ENCODE peak calls at places on chromosomes 12 and 14, in eight cellular contexts. One of them, this sample, is unnamed.
A peak's percentile ranks its signal among the peaks of the same experiment; 100 is the strongest.

GRCh38 chr14:81384900-81385299 is 15.2 kb downstream of the STON2 start:
- DNase-seq in A549: no peak
- DNase-seq in GM23338: no peak
- DNase-seq in HepG2: peak; percentile 10
- DNase-seq in K562: no peak
- DNase-seq in SK-N-SH: no peak
- DNase-seq in GM12878: no peak
- DNase-seq in HCT116: no peak
- DNase-seq in this sample: no peak

GRCh38 chr14:100045687-100046344 is 19.4 kb upstream of the EVL start:
- DNase-seq in SK-N-SH: no peak
- DNase-seq in HCT116: no peak
- DNase-seq in GM23338: no peak
- DNase-seq in HepG2: no peak
- DNase-seq in GM12878: no peak
- DNase-seq in K562: no peak
- DNase-seq in A549: no peak
- DNase-seq in this sample: no peak

GRCh38 chr12:22529281-22530060 is 14.9 kb downstream of the C2CD5 start:
- DNase-seq in GM23338: peak; percentile 66
- DNase-seq in K562: peak; percentile 20
- DNase-seq in A549: peak; percentile 62
- DNase-seq in GM12878: no peak
- DNase-seq in HepG2: peak; percentile 59
- DNase-seq in SK-N-SH: peak; percentile 11
- DNase-seq in HCT116: no peak
- DNase-seq in this sample: peak; percentile 43

GRCh38 chr14:35134329-35135123 is 12.2 kb downstream of the PRORP start:
- DNase-seq in HepG2: no peak
- DNase-seq in HCT116: no peak
- DNase-seq in GM23338: no peak
- DNase-seq in GM12878: no peak
- DNase-seq in K562: no peak
- DNase-seq in SK-N-SH: no peak
- DNase-seq in A549: no peak
- DNase-seq in this sample: no peak

GRCh38 chr14:23831591-23831990 is 122.0 kb upstream of the DHRS4 start:
- DNase-seq in HCT116: no peak
- DNase-seq in GM12878: no peak
- DNase-seq in HepG2: no peak
- DNase-seq in K562: no peak
- DNase-seq in GM23338: no peak
- DNase-seq in SK-N-SH: no peak
- DNase-seq in A549: no peak
- DNase-seq in this sample: peak; percentile 80

GRCh38 chr12:43332977-43333649 is 218.9 kb downstream of the ADAMTS20 start:
- DNase-seq in A549: no peak
- DNase-seq in GM12878: no peak
- DNase-seq in HCT116: no peak
- DNase-seq in GM23338: no peak
- DNase-seq in HepG2: no peak
- DNase-seq in SK-N-SH: peak; percentile 53
- DNase-seq in K562: no peak
- DNase-seq in this sample: no peak

GRCh38 chr12:100651694-100652093 is 78.2 kb downstream of the GAS2L3 start:
- DNase-seq in A549: no peak
- DNase-seq in HepG2: peak; percentile 15
- DNase-seq in SK-N-SH: no peak
- DNase-seq in GM12878: no peak
- DNase-seq in HCT116: no peak
- DNase-seq in K562: no peak
- DNase-seq in GM23338: no peak
- DNase-seq in this sample: no peak

GRCh38 chr14:76083796-76084195 is 67.9 kb upstream of the GPATCH2L start:
- DNase-seq in GM23338: peak; percentile 40
- DNase-seq in HCT116: no peak
- DNase-seq in HepG2: no peak
- DNase-seq in GM12878: no peak
- DNase-seq in A549: no peak
- DNase-seq in K562: peak; percentile 61
- DNase-seq in SK-N-SH: no peak
- DNase-seq in this sample: no peak

GRCh38 chr14:81122326-81122725 is 98.4 kb downstream of the GTF2A1 start:
- DNase-seq in HepG2: no peak
- DNase-seq in A549: no peak
- DNase-seq in SK-N-SH: no peak
- DNase-seq in GM23338: no peak
- DNase-seq in HCT116: no peak
- DNase-seq in K562: no peak
- DNase-seq in GM12878: peak; percentile 53
- DNase-seq in this sample: no peak

GRCh38 chr14:59133202-59133601 is 55.3 kb upstream of the DAAM1 start:
- DNase-seq in GM12878: no peak
- DNase-seq in K562: peak; percentile 11
- DNase-seq in SK-N-SH: no peak
- DNase-seq in A549: no peak
- DNase-seq in HepG2: no peak
- DNase-seq in HCT116: no peak
- DNase-seq in GM23338: peak; percentile 37
- DNase-seq in this sample: no peak

GRCh38 chr14:20774258-20774657 is 6.1 kb downstream of the EDDM3B start:
- DNase-seq in A549: no peak
- DNase-seq in HepG2: no peak
- DNase-seq in HCT116: no peak
- DNase-seq in GM12878: no peak
- DNase-seq in SK-N-SH: no peak
- DNase-seq in GM23338: no peak
- DNase-seq in K562: no peak
- DNase-seq in this sample: no peak

GRCh38 chr12:76883151-76883550 is 4.3 kb upstream of the CSRP2 start:
- DNase-seq in SK-N-SH: no peak
- DNase-seq in K562: no peak
- DNase-seq in GM23338: no peak
- DNase-seq in HepG2: no peak
- DNase-seq in GM12878: no peak
- DNase-seq in HCT116: no peak
- DNase-seq in A549: no peak
- DNase-seq in this sample: no peak

GRCh38 chr12:46523863-46524770 is 151.5 kb upstream of the SLC38A2 start:
- DNase-seq in A549: peak; percentile 96
- DNase-seq in HCT116: peak; percentile 91
- DNase-seq in HepG2: peak; percentile 92
- DNase-seq in SK-N-SH: no peak
- DNase-seq in GM23338: no peak
- DNase-seq in GM12878: no peak
- DNase-seq in K562: peak; percentile 86
- DNase-seq in this sample: no peak

GRCh38 chr12:104215638-104216297 is at the start of gene TXNRD1:
- DNase-seq in HepG2: peak; percentile 30
- DNase-seq in K562: peak; percentile 90
- DNase-seq in A549: peak; percentile 94
- DNase-seq in GM12878: peak; percentile 19
- DNase-seq in HCT116: peak; percentile 56
- DNase-seq in GM23338: peak; percentile 94
- DNase-seq in SK-N-SH: no peak
- DNase-seq in this sample: peak; percentile 68

GRCh38 chr12:125140918-125141573 is 75.8 kb downstream of the AACS start:
- DNase-seq in K562: no peak
- DNase-seq in GM23338: no peak
- DNase-seq in GM12878: no peak
- DNase-seq in SK-N-SH: no peak
- DNase-seq in HCT116: peak; percentile 34
- DNase-seq in A549: peak; percentile 73
- DNase-seq in HepG2: no peak
- DNase-seq in this sample: no peak

GRCh38 chr12:121218588-121219352 is 8.8 kb downstream of the P2RX4 start:
- DNase-seq in SK-N-SH: peak; percentile 67
- DNase-seq in GM12878: no peak
- DNase-seq in K562: no peak
- DNase-seq in A549: no peak
- DNase-seq in HCT116: no peak
- DNase-seq in GM23338: no peak
- DNase-seq in HepG2: no peak
- DNase-seq in this sample: no peak

GRCh38 chr12:2364566-2365165 is 311.9 kb downstream of the CACNA1C start:
- DNase-seq in GM12878: no peak
- DNase-seq in HepG2: no peak
- DNase-seq in HCT116: no peak
- DNase-seq in SK-N-SH: no peak
- DNase-seq in GM23338: peak; percentile 48
- DNase-seq in A549: no peak
- DNase-seq in K562: no peak
- DNase-seq in this sample: peak; percentile 90

DNA sequence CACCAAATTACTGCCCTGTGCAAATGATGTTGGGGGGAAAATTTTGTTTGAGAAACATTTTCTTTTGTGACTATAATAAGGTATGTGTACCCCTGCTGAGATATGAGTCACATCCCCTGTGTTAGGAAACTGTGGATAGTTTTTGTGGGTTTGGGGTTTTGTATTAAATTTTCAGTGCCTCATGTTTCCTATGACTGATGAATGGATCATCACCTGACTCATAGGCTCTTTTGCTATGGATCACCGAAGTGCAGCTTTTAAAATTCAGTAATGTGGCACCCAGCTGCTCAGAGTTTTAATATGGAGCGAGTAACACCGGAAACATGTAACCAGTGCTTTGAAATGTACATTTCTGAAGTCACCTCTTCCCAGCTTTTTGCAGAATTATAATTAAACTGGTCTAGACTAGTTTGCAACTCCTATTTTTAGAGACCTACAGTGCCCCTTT is 167.4 kb upstream of the HMGA2 start:
- DNase-seq in HepG2: no peak
- DNase-seq in HCT116: peak; percentile 97
- DNase-seq in GM23338: no peak
- DNase-seq in SK-N-SH: no peak
- DNase-seq in GM12878: no peak
- DNase-seq in A549: peak; percentile 66
- DNase-seq in K562: peak; percentile 42
- DNase-seq in this sample: no peak
- H3K27ac ChIP-seq in HepG2: no peak overlapping the region
- H3K27ac ChIP-seq in HCT116: peak overlapping the region; percentile 100
- H3K27ac ChIP-seq in GM23338: no peak overlapping the region
- H3K27ac ChIP-seq in SK-N-SH: peak overlapping the region; percentile 82
- H3K27ac ChIP-seq in GM12878: no peak overlapping the region
- H3K27ac ChIP-seq in A549: peak overlapping the region; percentile 72
- H3K27ac ChIP-seq in K562: peak overlapping the region; percentile 61
- H3K27ac ChIP-seq in this sample: no peak overlapping the region

GRCh38 chr12:44771485-44771884 is 104.6 kb downstream of the NELL2 start:
- DNase-seq in K562: no peak
- DNase-seq in A549: no peak
- DNase-seq in HCT116: no peak
- DNase-seq in HepG2: no peak
- DNase-seq in SK-N-SH: no peak
- DNase-seq in GM23338: peak; percentile 54
- DNase-seq in GM12878: no peak
- DNase-seq in this sample: no peak

GRCh38 chr12:44763021-44763420 is 113.1 kb downstream of the NELL2 start:
- DNase-seq in GM23338: no peak
- DNase-seq in HCT116: no peak
- DNase-seq in HepG2: no peak
- DNase-seq in GM12878: no peak
- DNase-seq in K562: no peak
- DNase-seq in SK-N-SH: no peak
- DNase-seq in A549: no peak
- DNase-seq in this sample: no peak

GRCh38 chr12:44765796-44766195 is 110.3 kb downstream of the NELL2 start:
- DNase-seq in SK-N-SH: no peak
- DNase-seq in HepG2: no peak
- DNase-seq in GM12878: no peak
- DNase-seq in K562: no peak
- DNase-seq in HCT116: no peak
- DNase-seq in A549: peak; percentile 20
- DNase-seq in GM23338: no peak
- DNase-seq in this sample: no peak
- TF ChIP-seq CTCF in SK-N-SH: no peak
- TF ChIP-seq CTCF in HepG2: no peak
- TF ChIP-seq CTCF in GM12878: no peak
- TF ChIP-seq CTCF in K562: no peak
- TF ChIP-seq CTCF in HCT116: peak; percentile 22
- TF ChIP-seq CTCF in A549: no peak
- TF ChIP-seq CTCF in GM23338: no peak
- TF ChIP-seq CTCF in this sample: no peak

DNA sequence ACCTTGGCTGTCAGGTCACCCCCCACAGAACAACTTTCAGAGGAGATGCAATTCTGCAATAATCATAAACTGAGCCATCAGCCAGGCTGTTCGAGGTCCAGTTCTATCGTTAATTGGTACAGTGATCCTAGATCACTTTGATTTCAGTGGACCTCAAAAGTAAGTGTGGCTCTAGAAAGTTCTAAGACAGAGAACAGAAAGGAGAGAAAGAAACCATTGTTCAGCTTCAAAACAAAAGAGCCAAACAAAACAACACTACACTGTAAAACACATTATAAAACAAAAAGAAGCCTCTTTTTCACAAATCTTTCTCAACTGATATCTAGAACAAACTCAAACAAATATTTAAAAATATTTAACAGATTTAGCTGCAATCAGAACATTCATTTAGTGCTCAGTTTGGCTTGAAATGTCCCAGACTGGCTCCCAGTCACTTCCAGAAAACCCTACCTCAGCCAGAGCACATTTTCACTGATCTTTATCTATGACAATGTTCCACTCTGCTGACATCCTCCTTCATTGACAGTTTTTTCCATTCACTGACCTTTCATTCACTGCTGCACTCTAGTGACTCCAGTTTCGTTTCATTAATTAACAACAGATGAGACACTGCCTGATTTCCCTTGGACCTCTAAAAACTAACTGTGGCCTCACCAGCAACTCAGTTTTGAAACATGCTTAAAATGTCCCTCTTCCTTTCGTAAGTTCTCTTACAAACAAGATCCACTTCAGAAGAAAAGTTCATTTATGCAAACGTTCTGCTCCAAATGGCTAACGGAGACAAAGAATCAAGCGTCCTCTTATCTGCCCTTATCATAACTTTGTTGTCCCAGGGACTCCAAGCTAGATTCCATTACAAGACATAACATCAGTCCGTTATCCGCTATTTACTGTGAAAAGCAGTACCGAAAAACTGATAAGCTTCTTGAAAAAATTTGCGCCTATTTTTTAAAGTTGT is 56.8 kb downstream of the DUSP16 start:
- DNase-seq in GM23338: no peak
- DNase-seq in HCT116: no peak
- DNase-seq in A549: no peak
- DNase-seq in HepG2: peak; percentile 53
- DNase-seq in GM12878: peak; percentile 94
- DNase-seq in K562: peak; percentile 29
- DNase-seq in SK-N-SH: peak; percentile 77
- DNase-seq in this sample: no peak
- TF ChIP-seq REST in GM23338: no peak
- TF ChIP-seq REST in HCT116: no peak
- TF ChIP-seq REST in A549: no peak
- TF ChIP-seq REST in HepG2: no peak
- TF ChIP-seq REST in GM12878: no peak
- TF ChIP-seq REST in K562: no peak
- TF ChIP-seq REST in SK-N-SH: no peak
- TF ChIP-seq REST in this sample: no peak

DNA sequence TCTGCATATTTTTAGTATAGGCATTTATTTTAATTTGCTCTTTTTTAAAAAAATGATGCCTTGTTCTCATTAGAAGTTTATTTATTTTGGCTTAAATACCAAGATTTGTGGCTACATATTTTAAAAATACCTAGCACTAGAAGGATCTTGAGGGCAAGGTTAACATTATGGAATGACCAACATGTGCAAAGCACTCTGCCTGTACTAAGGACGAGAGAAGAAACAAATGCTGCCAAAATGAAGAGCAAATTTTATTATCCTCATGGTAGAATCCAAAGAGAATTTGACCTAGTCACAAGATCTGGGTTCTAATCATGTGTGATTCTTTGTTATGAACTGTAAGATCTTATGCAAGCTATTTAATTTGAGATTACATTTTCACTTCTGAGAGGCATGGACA is 2.8 kb downstream of the CAND1 start:
- DNase-seq in SK-N-SH: no peak
- DNase-seq in HepG2: no peak
- DNase-seq in A549: no peak
- DNase-seq in HCT116: no peak
- DNase-seq in GM12878: no peak
- DNase-seq in GM23338: no peak
- DNase-seq in K562: no peak
- DNase-seq in this sample: no peak
- H3K27ac ChIP-seq in SK-N-SH: no peak overlapping the region
- H3K27ac ChIP-seq in HepG2: no peak overlapping the region
- H3K27ac ChIP-seq in A549: no peak overlapping the region
- H3K27ac ChIP-seq in HCT116: no peak overlapping the region
- H3K27ac ChIP-seq in GM12878: peak overlapping the region; percentile 18
- H3K27ac ChIP-seq in GM23338: no peak overlapping the region
- H3K27ac ChIP-seq in K562: no peak overlapping the region
- H3K27ac ChIP-seq in this sample: no peak overlapping the region

This sample was measured in HL-60.